ENCODE peak calls at places on chromosomes 3 and 15, in seven cellular contexts. O is mucosa of descending colon, I is fibroblast of mammary gland, B is mammary epithelial cell, W is astrocyte, X is right atrium auricular region, M is AG10803. G is an unnamed sample.

GRCh38 chr3:129525341-129525968 is 3.0 kb upstream of the RHO start:
- DNase-seq in W (peak; percentile 30), M (peak; percentile 47), X (no peak), O (no peak), B (peak; percentile 36), I (peak; percentile 75), G (peak; percentile 57)

GRCh38 chr15:45087513-45087912 is 26.5 kb downstream of the DUOX2 start:
- DNase-seq in X (no peak), I (no peak), B (no peak), O (no peak), M (no peak), W (no peak), G (no peak)

GRCh38 chr3:136720091-136720490 is 32.1 kb downstream of the STAG1 start:
- DNase-seq in M (no peak), W (no peak), I (no peak), O (no peak), X (no peak), B (no peak), G (no peak)

GRCh38 chr3:19399356-19399755 is 251.0 kb downstream of the KCNH8 start:
- DNase-seq in I (no peak), M (no peak), O (no peak), B (peak; percentile 20), X (no peak), W (no peak), G (no peak)

GRCh38 chr3:192850501-192850981 is 67.1 kb downstream of the MB21D2 start:
- DNase-seq in W (peak; percentile 86), X (no peak), B (peak; percentile 93), O (peak; percentile 63), I (peak; percentile 83), M (peak; percentile 43), G (peak; percentile 70)

GRCh38 chr15:71366926-71367325 is 251.7 kb downstream of the THSD4 start:
- DNase-seq in X (no peak), M (no peak), B (no peak), O (no peak), I (peak; percentile 22), W (peak; percentile 12), G (peak; percentile 50)

GRCh38 chr15:27679621-27680521 is 419.2 kb downstream of the OCA2 start:
- DNase-seq in O (no peak), I (no peak), W (peak; percentile 44), X (no peak), B (no peak), M (no peak), G (peak; percentile 20)

GRCh38 chr3:78268716-78269668 is 1229.1 kb downstream of the ROBO2 start:
- DNase-seq in O (no peak), M (no peak), X (no peak), B (no peak), W (no peak), I (no peak), G (no peak)

GRCh38 chr15:62512906-62513305 is 347.8 kb upstream of the C2CD4B start:
- DNase-seq in O (no peak), I (no peak), X (no peak), W (no peak), M (no peak), B (no peak), G (no peak)

GRCh38 chr3:42851228-42851834 is 24.3 kb downstream of the CYP8B1 start:
- DNase-seq in I (no peak), X (peak; percentile 51), B (no peak), W (peak; percentile 14), M (no peak), O (no peak), G (no peak)

GRCh38 chr15:88805031-88805780 is 2.0 kb downstream of the ACAN start:
- DNase-seq in B (no peak), O (peak; percentile 6), M (no peak), W (no peak), X (no peak), I (no peak), G (no peak)

GRCh38 chr3:17142516-17142915 is 257.8 kb downstream of the PLCL2 start:
- DNase-seq in O (no peak), W (no peak), X (no peak), I (no peak), B (no peak), M (no peak), G (no peak)

GRCh38 chr3:4776980-4777581 is 202.2 kb upstream of the BHLHE40 start:
- DNase-seq in W (peak; percentile 31), X (no peak), O (peak; percentile 68), B (peak; percentile 68), M (peak; percentile 48), I (peak; percentile 90), G (peak; percentile 47)

GRCh38 chr3:35439626-35440025 is 199.7 kb upstream of the ARPP21 start:
- DNase-seq in B (no peak), M (no peak), O (no peak), W (no peak), I (no peak), X (no peak), G (no peak)

GRCh38 chr3:59103552-59103951 is 53.7 kb upstream of the CFAP20DC start:
- DNase-seq in W (no peak), B (no peak), I (no peak), X (no peak), O (no peak), M (no peak), G (no peak)

GRCh38 chr3:11220230-11220629 is 52.0 kb upstream of the ATG7 start:
- DNase-seq in M (no peak), O (no peak), X (no peak), I (no peak), B (no peak), W (no peak), G (no peak)

GRCh38 chr3:138186803-138187295 is 252 bp upstream of the ARMC8 start:
- DNase-seq in X (peak; percentile 91), B (peak; percentile 84), M (peak; percentile 80), O (peak; percentile 95), W (peak; percentile 61), I (no peak), G (peak; percentile 93)

GRCh38 chr3:126546549-126547239 is 12.0 kb downstream of the C3orf22 start:
- DNase-seq in M (no peak), W (no peak), B (no peak), X (no peak), O (no peak), I (no peak), G (no peak)

GRCh38 chr15:48855501-48856440 is 22.2 kb upstream of the EID1 start:
- DNase-seq in X (no peak), I (peak; percentile 68), M (peak; percentile 68), W (peak; percentile 80), O (peak; percentile 78), B (no peak), G (peak; percentile 74)

GRCh38 chr3:151319613-151320012 is 3.0 kb upstream of the GPR87 start:
- DNase-seq in M (peak; percentile 28), I (peak; percentile 61), O (no peak), B (no peak), W (peak; percentile 36), X (no peak), G (no peak)

GRCh38 chr3:32945136-32945535 is 6.3 kb upstream of the CCR4 start:
- DNase-seq in I (peak; percentile 27), M (no peak), B (peak; percentile 84), O (no peak), W (peak; percentile 40), X (no peak), G (no peak)

GRCh38 chr3:198080521-198081384 is 120.7 kb downstream of the LMLN start:
- DNase-seq in X (no peak), O (peak; percentile 74), B (peak; percentile 70), M (peak; percentile 58), W (peak; percentile 33), I (peak; percentile 51), G (peak; percentile 63)

GRCh38 chr3:188904670-188905069 is 267.1 kb upstream of the TPRG1 start:
- DNase-seq in I (peak; percentile 62), B (peak; percentile 30), M (peak; percentile 66), W (peak; percentile 62), O (no peak), X (no peak), G (peak; percentile 90)

GRCh38 chr3:133573629-133574194 is at the start of gene CDV3:
- DNase-seq in X (peak; percentile 57), M (no peak), W (no peak), B (no peak), O (no peak), I (no peak), G (no peak)

DNA sequence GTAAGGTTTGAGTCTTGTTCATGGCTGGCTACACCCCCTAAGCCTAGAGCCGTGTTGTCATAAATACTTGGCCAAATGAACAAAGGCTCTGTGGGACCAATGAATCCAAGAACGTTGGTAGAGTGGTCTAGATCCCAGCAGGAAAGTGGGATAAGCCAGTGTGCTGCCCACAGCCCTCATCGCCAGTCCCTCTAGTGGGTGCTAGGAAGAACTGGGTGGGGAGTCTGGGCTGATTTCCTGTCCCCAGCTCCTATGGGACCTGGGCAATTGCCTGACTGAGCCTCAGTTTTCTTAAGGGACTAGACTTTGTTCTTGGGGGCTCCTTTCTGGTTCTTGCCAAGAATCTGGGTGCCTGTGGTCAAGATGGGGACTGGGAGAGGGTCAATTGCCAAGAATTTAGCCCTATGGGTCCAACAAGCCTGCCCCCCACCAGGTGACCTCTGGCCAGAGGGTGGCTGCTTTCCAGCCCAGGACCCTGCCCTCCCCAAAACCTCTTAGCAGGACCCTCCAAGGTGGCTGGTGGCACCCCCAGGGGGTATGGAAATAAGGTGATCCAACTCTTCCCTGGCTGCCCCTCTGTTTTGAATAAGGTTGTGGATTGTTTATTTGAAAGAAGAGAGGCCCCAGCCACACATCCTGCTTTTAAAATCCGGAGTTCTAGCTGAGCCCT is 42.7 kb downstream of the SMAD6 start:
- DNase-seq in O (no peak), I (no peak), W (no peak), M (no peak), X (no peak), B (no peak), G (no peak)
- TF ChIP-seq CTCF in O (no peak), I (no peak), W (no peak), M (peak; percentile 10), X (no peak), B (no peak), G (peak; percentile 34)

DNA sequence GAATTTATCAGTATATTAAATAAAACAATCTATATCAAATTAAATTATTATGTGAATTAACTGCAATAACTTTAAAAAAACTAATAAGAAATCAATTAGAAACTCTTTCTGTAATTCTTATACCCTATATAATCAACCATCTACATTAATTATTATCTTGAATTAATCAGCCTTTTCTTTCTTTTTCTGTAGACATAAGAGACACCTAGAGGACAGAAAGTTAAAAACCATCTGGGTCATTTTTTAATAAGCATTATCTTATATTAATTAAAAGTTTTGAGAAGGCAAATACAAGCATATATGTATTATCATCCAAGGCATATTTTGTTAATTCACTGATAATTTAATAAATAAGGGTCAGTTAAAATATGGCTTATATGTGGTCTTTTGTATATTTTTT is 24.2 kb upstream of the SLC25A26 start:
- DNase-seq in O (no peak), I (peak; percentile 16), W (no peak), X (no peak), M (no peak), B (no peak), G (no peak)
- TF ChIP-seq CTCF in O (no peak), I (peak; percentile 19), W (peak; percentile 6), X (peak; percentile 52), M (peak; percentile 50), B (peak; percentile 5), G (peak; percentile 38)

GRCh38 chr3:195556390-195556789 is 13.3 kb upstream of the PPP1R2 start:
- DNase-seq in M (no peak), X (no peak), I (peak; percentile 28), W (no peak), O (no peak), B (no peak), G (peak; percentile 54)
- TF ChIP-seq CTCF in M (peak; percentile 31), X (peak; percentile 38), I (peak; percentile 42), W (no peak), O (no peak), B (no peak), G (peak; percentile 70)

DNA sequence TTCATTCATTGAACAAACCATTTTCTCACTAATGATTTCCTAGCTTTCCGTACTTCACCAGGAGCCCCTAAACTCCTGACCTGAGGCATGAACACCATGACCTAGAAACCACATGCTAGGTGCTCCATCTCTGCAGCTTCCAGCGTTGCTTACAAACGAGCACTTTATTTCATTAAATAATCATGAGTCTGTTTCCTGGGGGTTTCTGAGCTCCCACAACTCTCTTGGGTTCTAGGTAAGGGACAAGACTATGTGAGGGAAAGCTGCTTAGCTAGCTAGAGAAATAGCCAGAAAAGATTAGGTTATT is 1.3 kb downstream of the MAP2K1 start:
- DNase-seq in O (no peak), W (no peak), M (no peak), X (no peak), B (no peak), I (no peak), G (no peak)
- TF ChIP-seq CTCF in O (no peak), W (no peak), M (no peak), X (peak; percentile 4), B (no peak), I (no peak), G (no peak)